ENCODE peak calls at places on chromosomes 7 and 10, in seven cellular contexts. K is cardiac muscle cell, Z is fibroblast of lung, V is MM.1S, D is AG09309, T is HepG2, A is upper lobe of right lung. J is an unnamed sample.

GRCh38 chr7:55593515-55594318 is 21.4 kb upstream of the VOPP1 start:
- DNase-seq in K (peak; percentile 61), Z (peak; percentile 58), V (peak; percentile 66), D (no peak), T (peak; percentile 38), A (peak; percentile 82), J (no peak)

GRCh38 chr7:31688347-31688746 is 1.3 kb downstream of the PPP1R17 start:
- DNase-seq in K (no peak), Z (no peak), V (no peak), D (no peak), T (no peak), A (no peak), J (no peak)

GRCh38 chr10:85043207-85043606 is 714.8 kb downstream of the CCSER2 start:
- DNase-seq in K (no peak), Z (no peak), V (no peak), D (no peak), T (no peak), A (no peak), J (no peak)

GRCh38 chr10:125025341-125025740 is 83.4 kb downstream of the ZRANB1 start:
- DNase-seq in K (no peak), Z (peak; percentile 48), V (no peak), D (no peak), T (no peak), A (no peak), J (no peak)

GRCh38 chr10:129770286-129770685 is 193.8 kb downstream of the EBF3 start:
- DNase-seq in K (no peak), Z (no peak), V (no peak), D (no peak), T (no peak), A (no peak), J (no peak)

GRCh38 chr10:2463301-2463700 is 604.0 kb upstream of the PFKP start:
- DNase-seq in K (no peak), Z (no peak), V (no peak), D (no peak), T (no peak), A (no peak), J (no peak)

GRCh38 chr10:112844681-112845080 is 105.4 kb upstream of the TCF7L2 start:
- DNase-seq in K (no peak), Z (no peak), V (no peak), D (no peak), T (no peak), A (no peak), J (no peak)

GRCh38 chr10:133438711-133439273 is 14.4 kb upstream of the SPRN start:
- DNase-seq in K (no peak), Z (no peak), V (peak; percentile 51), D (no peak), T (peak; percentile 17), A (no peak), J (no peak)

GRCh38 chr7:50418086-50418515 is 32.0 kb downstream of the FIGNL1 start:
- DNase-seq in K (peak; percentile 85), Z (peak; percentile 75), V (peak; percentile 79), D (peak; percentile 38), T (peak; percentile 66), A (peak; percentile 79), J (peak; percentile 53)

GRCh38 chr7:26497801-26498596 is 206.3 kb downstream of the SNX10 start:
- DNase-seq in K (no peak), Z (no peak), V (no peak), D (no peak), T (no peak), A (no peak), J (no peak)

GRCh38 chr7:135710417-135711138 is 17.4 kb downstream of the SLC13A4 start:
- DNase-seq in K (no peak), Z (no peak), V (no peak), D (no peak), T (peak; percentile 16), A (no peak), J (no peak)

GRCh38 chr7:149109969-149110368 is 16.2 kb downstream of the ZNF425 start:
- DNase-seq in K (no peak), Z (no peak), V (no peak), D (no peak), T (no peak), A (no peak), J (no peak)

GRCh38 chr7:2838873-2839578 is 5.1 kb downstream of the GNA12 start:
- DNase-seq in K (no peak), Z (no peak), V (no peak), D (no peak), T (no peak), A (no peak), J (no peak)

GRCh38 chr7:26686448-26686981 is 177.9 kb downstream of the SKAP2 start:
- DNase-seq in K (peak; percentile 52), Z (peak; percentile 97), V (peak; percentile 33), D (no peak), T (peak; percentile 68), A (no peak), J (no peak)

GRCh38 chr7:54802114-54802513 is 43.1 kb upstream of the SEC61G start:
- DNase-seq in K (no peak), Z (no peak), V (no peak), D (no peak), T (no peak), A (no peak), J (no peak)

GRCh38 chr7:69743436-69743835 is 145.2 kb downstream of the AUTS2 start:
- DNase-seq in K (no peak), Z (no peak), V (no peak), D (no peak), T (no peak), A (no peak), J (no peak)

GRCh38 chr7:1236831-1237701 is 4.4 kb downstream of the UNCX start:
- DNase-seq in K (no peak), Z (no peak), V (no peak), D (no peak), T (no peak), A (no peak), J (no peak)

GRCh38 chr10:51718804-51719291 is 19.5 kb upstream of the CSTF2T start:
- DNase-seq in K (no peak), Z (peak; percentile 25), V (no peak), D (peak; percentile 59), T (no peak), A (no peak), J (no peak)

GRCh38 chr10:116159197-116159596 is 113.8 kb downstream of the GFRA1 start:
- DNase-seq in K (no peak), Z (no peak), V (no peak), D (no peak), T (no peak), A (no peak), J (no peak)

GRCh38 chr7:134954197-134955082 is 31.9 kb upstream of the AGBL3 start:
- DNase-seq in K (peak; percentile 33), Z (peak; percentile 72), V (peak; percentile 82), D (no peak), T (peak; percentile 16), A (no peak), J (no peak)

GRCh38 chr10:93815304-93816091 is 57.8 kb downstream of the LGI1 start:
- DNase-seq in K (peak; percentile 53), Z (no peak), V (no peak), D (no peak), T (no peak), A (no peak), J (no peak)

GRCh38 chr10:78407009-78407711 is 373.5 kb downstream of the RPS24 start:
- DNase-seq in K (peak; percentile 92), Z (peak; percentile 90), V (peak; percentile 80), D (no peak), T (peak; percentile 20), A (peak; percentile 90), J (peak; percentile 62)

GRCh38 chr10:78408011-78408410 is 374.3 kb downstream of the RPS24 start:
- DNase-seq in K (no peak), Z (no peak), V (no peak), D (no peak), T (no peak), A (no peak), J (no peak)

GRCh38 chr10:78405231-78405630 is 371.6 kb downstream of the RPS24 start:
- DNase-seq in K (no peak), Z (no peak), V (no peak), D (peak; percentile 31), T (no peak), A (no peak), J (no peak)

GRCh38 chr10:78405781-78406180 is 372.1 kb downstream of the RPS24 start:
- DNase-seq in K (no peak), Z (no peak), V (no peak), D (no peak), T (no peak), A (peak; percentile 37), J (no peak)

DNA sequence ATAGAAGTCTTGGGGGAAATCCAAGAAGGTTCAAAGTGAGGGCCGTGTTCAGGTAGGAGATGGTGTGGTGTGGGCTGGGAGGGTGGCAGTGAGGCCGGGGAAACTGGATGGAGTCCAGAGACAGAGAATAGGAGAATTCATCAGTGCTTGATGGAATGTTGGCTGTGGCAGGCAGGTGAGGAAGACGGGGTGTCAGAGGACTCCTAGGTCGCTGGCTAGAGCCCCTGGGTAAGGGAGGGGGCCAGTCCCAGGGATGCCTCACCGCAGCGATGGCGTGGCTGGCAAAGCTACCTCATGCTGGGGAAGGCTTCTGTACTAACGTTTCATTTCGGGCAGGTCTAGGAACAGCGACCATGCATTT is 373.0 kb downstream of the RPS24 start:
- DNase-seq in K (no peak), Z (no peak), V (no peak), D (no peak), T (no peak), A (no peak), J (no peak)
- H3K4me3 ChIP-seq in K (peak overlapping the region; percentile 60), Z (no peak overlapping the region), V (peak overlapping the region; percentile 50), D (no peak overlapping the region), T (peak overlapping the region; percentile 38), A (peak overlapping the region; percentile 42), J (no peak overlapping the region)

GRCh38 chr7:128869944-128870285 is 7.3 kb downstream of the ATP6V1F start:
- DNase-seq in K (no peak), Z (no peak), V (no peak), D (no peak), T (no peak), A (no peak), J (no peak)
- TF ChIP-seq CTCF in K (no peak), Z (no peak), V (no peak), D (no peak), T (no peak), A (no peak), J (no peak)

DNA sequence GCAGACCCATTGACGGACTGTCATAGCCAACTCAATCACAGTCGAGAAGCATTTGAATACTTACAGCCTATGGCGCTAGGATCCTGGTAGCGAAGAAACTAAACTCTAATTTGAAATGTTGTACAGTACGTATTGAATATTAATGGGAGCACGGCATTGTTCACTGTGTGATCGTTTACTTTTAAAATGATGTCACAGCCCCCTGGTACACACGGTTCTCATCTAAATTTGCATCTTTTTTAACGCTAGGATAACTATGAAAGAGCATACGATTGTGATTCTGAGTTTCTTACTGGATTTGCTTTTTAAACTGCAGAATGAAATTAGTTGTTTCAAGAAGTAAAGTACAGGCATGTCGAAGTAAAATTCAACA is 895 bp upstream of the NAPEPLD start:
- DNase-seq in K (no peak), Z (no peak), V (no peak), D (no peak), T (no peak), A (no peak), J (no peak)
- H3K4me3 ChIP-seq in K (peak overlapping the region; percentile 74), Z (peak overlapping the region; percentile 78), V (peak overlapping the region; percentile 92), D (peak overlapping the region; percentile 73), T (peak overlapping the region; percentile 81), A (peak overlapping the region; percentile 77), J (peak overlapping the region; percentile 65)

DNA sequence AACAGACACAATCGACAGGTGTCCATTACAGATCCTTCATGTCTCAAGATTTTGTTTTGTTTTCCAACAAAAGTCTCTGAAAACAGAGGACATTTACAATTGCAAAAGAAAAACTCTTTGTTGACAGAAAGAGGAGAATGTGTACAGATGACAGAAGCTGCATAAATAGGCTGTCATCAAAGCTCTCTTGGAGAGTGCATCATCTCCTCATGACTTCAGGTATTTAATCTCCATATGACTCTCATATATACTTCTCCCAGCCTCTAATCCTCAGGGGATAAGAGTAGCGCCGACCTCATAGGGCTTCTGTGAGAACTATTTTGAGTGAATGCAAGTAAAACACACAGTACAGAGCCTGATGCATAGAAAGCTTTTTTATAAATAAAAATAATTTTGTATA is 48.1 kb upstream of the SEPTIN7 start:
- DNase-seq in K (no peak), Z (no peak), V (no peak), D (no peak), T (no peak), A (no peak), J (no peak)
- TF ChIP-seq CTCF in K (no peak), Z (no peak), V (no peak), D (no peak), T (no peak), A (no peak), J (no peak)